ENCODE peak calls at places on chromosomes 2 and 18, in four cellular contexts. W is HCEC 1CT, O is head of caudate nucleus, S is neural crest cell. A is an unnamed sample.

GRCh38 chr18:23703987-23704384 is 14.7 kb downstream of the LAMA3 start:
- DNase-seq in W (no peak), O (no peak), S (no peak), A (no peak)

GRCh38 chr2:73223821-73224220 is 9.2 kb downstream of the PRADC1 start:
- DNase-seq in W (no peak), S (no peak), O (no peak), A (no peak)

GRCh38 chr2:185980944-185981343 is 242.3 kb downstream of the FSIP2 start:
- DNase-seq in O (no peak), S (no peak), W (no peak), A (no peak)

GRCh38 chr2:39696072-39696471 is 30.4 kb downstream of the TMEM178A start:
- DNase-seq in O (no peak), W (peak), S (no peak), A (no peak)

GRCh38 chr2:5818947-5819346 is 126.8 kb downstream of the SOX11 start:
- DNase-seq in O (no peak), S (no peak), W (no peak), A (no peak)

GRCh38 chr2:156331572-156332451 is 709 bp downstream of the NR4A2 start:
- DNase-seq in S (peak), W (peak), O (peak), A (peak)

GRCh38 chr2:20590704-20591515 is 60.0 kb downstream of the HS1BP3 start:
- DNase-seq in W (no peak), O (no peak), S (no peak), A (no peak)

GRCh38 chr2:178523596-178524134 is 43.4 kb downstream of the PLEKHA3 start:
- DNase-seq in O (no peak), S (no peak), W (no peak), A (peak)

GRCh38 chr2:237665713-237666143 is 38.3 kb downstream of the LRRFIP1 start:
- DNase-seq in W (no peak), O (no peak), S (no peak), A (no peak)

GRCh38 chr2:169696381-169696780 is 2.1 kb downstream of the PHOSPHO2 start:
- DNase-seq in S (no peak), W (no peak), O (no peak), A (no peak)